ENCODE peak calls at places on chromosomes 12 and 14, in six cellular contexts. W is right lobe of liver, E is ovary, V is heart left ventricle, D is tibial nerve, G is gastrocnemius medialis. F is an unnamed sample.

GRCh38 chr12:93434305-93434704 is 7.4 kb downstream of the UBE2N start:
- DNase-seq in W (no peak), E (no peak), V (no peak), D (no peak), G (no peak), F (no peak)

GRCh38 chr12:57811028-57811755 is 7.3 kb downstream of the AVIL start:
- DNase-seq in W (no peak), E (no peak), V (no peak), D (no peak), G (no peak), F (no peak)

GRCh38 chr12:88251798-88252197 is 109.7 kb downstream of the TMTC3 start:
- DNase-seq in W (no peak), E (no peak), V (no peak), D (no peak), G (no peak), F (no peak)

GRCh38 chr14:64788706-64789105 is 84.5 kb downstream of the PLEKHG3 start:
- DNase-seq in W (no peak), E (no peak), V (no peak), D (no peak), G (peak), F (no peak)

GRCh38 chr14:69716483-69717187 is 50.3 kb upstream of the SRSF5 start:
- DNase-seq in W (no peak), E (no peak), V (no peak), D (no peak), G (no peak), F (no peak)

GRCh38 chr12:58502236-58502635 is 418.1 kb downstream of the LRIG3 start:
- DNase-seq in W (no peak), E (no peak), V (peak), D (no peak), G (no peak), F (no peak)

GRCh38 chr12:49909826-49910225 is 6.1 kb upstream of the FAIM2 start:
- DNase-seq in W (no peak), E (no peak), V (no peak), D (no peak), G (no peak), F (no peak)

GRCh38 chr14:74838141-74838540 is 37.8 kb downstream of the PROX2 start:
- DNase-seq in W (no peak), E (no peak), V (no peak), D (no peak), G (no peak), F (no peak)

GRCh38 chr14:100069161-100069800 is 4.1 kb downstream of the EVL start:
- DNase-seq in W (no peak), E (no peak), V (no peak), D (no peak), G (no peak), F (no peak)

GRCh38 chr12:118034429-118035193 is 18.1 kb downstream of the RFC5 start:
- DNase-seq in W (no peak), E (no peak), V (no peak), D (no peak), G (no peak), F (no peak)

GRCh38 chr12:12990700-12991468 is 9.2 kb downstream of the HEBP1 start:
- DNase-seq in W (no peak), E (no peak), V (no peak), D (no peak), G (no peak), F (no peak)

GRCh38 chr12:104026841-104027599 is 23.0 kb downstream of the GLT8D2 start:
- DNase-seq in W (no peak), E (no peak), V (no peak), D (no peak), G (no peak), F (no peak)

GRCh38 chr12:104248444-104248843 is 32.9 kb downstream of the TXNRD1 start:
- DNase-seq in W (no peak), E (no peak), V (no peak), D (no peak), G (no peak), F (no peak)

GRCh38 chr12:52628111-52628507 is 9.8 kb upstream of the KRT73 start:
- DNase-seq in W (no peak), E (no peak), V (no peak), D (no peak), G (no peak), F (no peak)

GRCh38 chr12:13133886-13134285 is 30.4 kb upstream of the GSG1 start:
- DNase-seq in W (no peak), E (no peak), V (no peak), D (no peak), G (no peak), F (no peak)

GRCh38 chr14:76320486-76320885 is 55.5 kb upstream of the ESRRB start:
- DNase-seq in W (no peak), E (no peak), V (no peak), D (no peak), G (no peak), F (no peak)

GRCh38 chr12:110670161-110670701 is 18.7 kb downstream of the HVCN1 start:
- DNase-seq in W (no peak), E (no peak), V (no peak), D (no peak), G (no peak), F (no peak)

GRCh38 chr12:71436696-71437095 is 2.9 kb upstream of the LGR5 start:
- DNase-seq in W (no peak), E (no peak), V (no peak), D (no peak), G (no peak), F (no peak)

GRCh38 chr12:120774169-120774916 is 48.7 kb downstream of the ACADS start:
- DNase-seq in W (no peak), E (no peak), V (no peak), D (no peak), G (no peak), F (no peak)

GRCh38 chr14:98093111-98093510 is 1178.9 kb downstream of the BCL11B start:
- DNase-seq in W (no peak), E (no peak), V (no peak), D (no peak), G (no peak), F (no peak)

GRCh38 chr12:44253338-44253856 is 417.5 kb downstream of the TMEM117 start:
- DNase-seq in W (no peak), E (no peak), V (no peak), D (no peak), G (no peak), F (no peak)

GRCh38 chr14:101175731-101176534 is 272.4 kb upstream of the RTL1 start:
- DNase-seq in W (no peak), E (peak), V (no peak), D (no peak), G (no peak), F (no peak)

GRCh38 chr12:751828-752672 is at the start of gene WNK1:
- DNase-seq in W (peak), E (peak), V (peak), D (peak), G (peak), F (peak)
- TF ChIP-seq POLR2A in W (peak), E (peak), V (no peak), D (peak), G (peak), F (peak)

DNA sequence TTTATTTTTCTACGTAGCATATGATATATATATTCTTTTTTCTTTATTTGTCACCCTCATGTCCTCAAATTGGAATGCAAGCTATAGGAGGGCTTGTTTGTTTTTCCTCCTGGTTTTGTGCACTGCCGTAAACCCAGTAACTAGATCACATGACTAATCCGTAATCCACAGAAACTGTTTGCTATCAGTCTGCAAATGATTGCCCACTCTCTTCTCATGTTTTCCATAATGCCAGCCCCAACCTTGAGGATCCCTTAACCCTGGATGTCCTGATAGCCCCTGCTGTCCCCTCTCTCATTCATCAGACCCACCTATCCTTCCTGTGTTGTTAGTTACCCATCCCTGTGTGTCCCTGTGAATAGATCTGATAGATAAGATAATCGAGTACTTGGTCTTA is 94.0 kb downstream of the TSPAN9 start:
- DNase-seq in W (no peak), E (no peak), V (no peak), D (no peak), G (no peak), F (no peak)
- TF ChIP-seq POLR2A in W (no peak), E (no peak), V (no peak), D (no peak), G (no peak), F (no peak)

GRCh38 chr12:19434538-19434937 is 4.8 kb upstream of the AEBP2 start:
- DNase-seq in W (no peak), E (no peak), V (no peak), D (no peak), G (no peak), F (no peak)
- TF ChIP-seq POLR2A in W (no peak), E (no peak), V (no peak), D (no peak), G (no peak), F (no peak)

DNA sequence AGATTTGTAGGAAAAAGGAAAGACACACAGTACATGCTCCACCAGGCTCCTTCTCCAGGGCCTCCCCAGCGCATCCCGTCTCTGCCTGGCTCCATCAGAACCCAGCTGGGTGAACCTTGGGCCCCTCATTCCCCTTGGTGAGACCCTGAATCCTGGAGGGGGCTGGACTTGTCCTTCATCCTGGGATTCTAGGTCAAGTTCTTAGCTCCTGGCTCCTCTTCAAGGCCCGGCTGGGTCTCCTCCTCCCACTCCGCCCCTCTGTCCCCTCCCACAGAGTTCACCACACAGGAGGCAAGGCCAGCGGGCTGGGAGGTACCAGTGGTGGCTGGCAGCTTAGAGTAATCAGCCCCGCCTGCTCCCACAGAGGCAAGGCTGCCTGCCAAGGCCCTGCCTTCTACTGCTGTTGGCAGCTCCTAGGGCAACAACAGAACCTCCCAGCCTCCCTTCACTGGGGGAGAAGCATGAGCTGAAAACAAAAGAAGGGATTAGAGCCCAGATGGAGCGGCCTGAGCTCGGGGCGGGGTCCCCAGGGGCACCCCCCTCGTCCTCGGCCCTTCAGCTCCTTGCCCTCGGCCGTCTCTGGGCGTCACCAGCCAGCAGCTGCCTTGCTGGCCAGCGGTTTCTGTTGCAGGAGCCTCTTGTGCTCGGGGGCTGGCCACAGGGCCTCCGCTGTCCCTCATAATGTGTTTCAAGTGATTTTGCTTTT is 49.4 kb downstream of the PSMA6 start:
- DNase-seq in W (peak), E (peak), V (peak), D (peak), G (peak), F (no peak)
- TF ChIP-seq POLR2A in W (peak), E (peak), V (no peak), D (peak), G (peak), F (no peak)

GRCh38 chr12:102118874-102119273 is 1.0 kb downstream of the NUP37 start:
- DNase-seq in W (no peak), E (no peak), V (no peak), D (no peak), G (no peak), F (no peak)

GRCh38 chr12:102120564-102120873 is 536 bp downstream of the PARPBP start:
- DNase-seq in W (no peak), E (no peak), V (no peak), D (no peak), G (no peak), F (no peak)

GRCh38 chr12:102120886-102121285 is 903 bp downstream of the PARPBP start:
- DNase-seq in W (no peak), E (no peak), V (no peak), D (no peak), G (no peak), F (no peak)

GRCh38 chr12:102116392-102116791 is 3.5 kb downstream of the NUP37 start:
- DNase-seq in W (no peak), E (no peak), V (no peak), D (no peak), G (no peak), F (no peak)

DNA sequence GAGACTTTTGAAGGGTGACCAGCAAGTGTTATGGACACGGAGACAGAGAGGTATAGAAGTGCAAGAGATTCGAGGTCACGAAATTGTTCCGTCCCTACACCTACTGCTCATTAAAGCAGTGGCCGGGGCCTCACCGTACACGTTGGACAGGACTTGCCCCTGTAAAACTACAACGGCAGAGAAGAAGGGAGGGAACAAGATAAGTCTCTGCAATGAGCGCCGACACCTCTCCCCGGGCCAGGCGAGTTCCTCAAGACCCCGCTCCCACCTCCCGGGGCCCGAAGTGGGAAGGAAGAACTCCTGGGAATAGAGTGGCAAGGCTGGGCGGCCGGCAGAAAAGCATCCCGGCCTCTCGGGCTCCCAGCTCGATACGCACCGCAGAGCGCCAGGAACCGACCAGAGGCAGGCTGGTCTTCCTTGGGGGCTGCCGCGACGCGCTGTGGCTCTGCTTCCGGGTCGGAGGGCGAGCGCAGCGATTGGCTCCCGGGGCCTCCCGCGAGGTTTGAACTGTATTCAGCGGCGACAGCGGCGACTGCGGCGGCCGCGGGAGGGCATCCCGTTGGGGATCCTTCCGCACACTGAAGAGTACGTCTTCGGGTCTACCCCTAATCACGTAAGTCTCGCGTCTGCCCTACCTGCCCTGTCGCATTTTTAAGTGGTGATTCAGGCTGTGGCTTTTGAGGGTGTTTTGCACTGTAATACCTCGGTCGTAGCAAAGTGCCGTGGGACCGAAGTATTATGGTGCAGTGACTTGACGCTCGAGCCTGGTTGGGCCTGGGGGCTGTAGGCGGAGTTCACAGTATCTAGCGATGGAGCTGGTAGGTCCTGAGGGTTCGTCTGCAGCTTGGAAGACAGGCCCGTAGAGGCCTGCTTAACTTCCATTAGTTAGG is at the start of the genes NUP37 and PARPBP:
- DNase-seq in W (peak), E (peak), V (peak), D (peak), G (peak), F (peak)
- TF ChIP-seq POLR2A in W (peak), E (peak), V (no peak), D (peak), G (peak), F (peak)

DNA sequence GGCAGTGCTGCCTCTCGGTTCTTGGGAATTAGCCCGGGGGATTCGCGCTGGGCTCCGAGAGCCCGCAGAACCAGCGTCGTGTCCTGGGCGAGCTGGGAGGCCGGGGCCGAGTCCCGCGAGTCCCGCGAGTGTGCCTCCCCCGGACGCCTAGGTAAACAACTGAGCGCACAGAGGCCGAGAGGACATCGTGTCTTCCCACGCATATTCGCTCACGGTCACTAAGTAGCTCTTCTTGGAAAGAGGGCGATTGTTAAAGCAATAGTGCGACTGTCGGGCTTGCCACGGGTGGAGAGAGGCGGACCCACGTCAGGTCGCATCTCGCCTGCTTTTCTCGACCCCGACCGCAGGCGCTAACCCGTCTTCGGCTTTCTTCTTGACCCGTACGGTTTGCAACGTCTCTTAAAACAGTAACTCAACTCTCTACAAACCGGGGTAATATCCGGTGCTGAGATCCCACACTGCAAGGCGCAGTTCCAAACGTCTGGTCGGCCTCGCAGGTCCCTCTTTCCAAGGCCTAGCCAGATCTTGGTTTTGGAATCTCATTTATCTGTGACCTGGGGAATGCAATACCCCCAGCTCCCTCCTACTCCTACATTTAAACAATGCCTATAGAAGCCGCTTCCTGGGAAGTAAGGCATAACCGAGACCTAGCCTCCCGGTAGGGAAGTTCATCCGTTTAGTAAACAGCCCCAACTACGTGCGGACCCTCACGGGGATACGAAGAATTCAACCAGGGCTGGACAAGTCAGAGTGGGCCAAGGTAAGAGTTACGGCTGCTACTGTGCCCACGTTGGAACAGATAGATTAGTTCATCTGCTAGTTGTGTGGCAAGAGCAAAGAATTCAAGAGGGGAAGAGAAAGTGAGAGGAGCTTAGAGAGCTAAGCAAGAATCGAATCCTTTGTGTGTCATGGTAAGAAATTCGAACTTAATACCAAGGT is 736 bp upstream of the PHLDA1 start:
- DNase-seq in W (peak), E (peak), V (peak), D (no peak), G (peak), F (peak)
- TF ChIP-seq POLR2A in W (peak), E (no peak), V (no peak), D (no peak), G (no peak), F (no peak)

GRCh38 chr14:79057333-79057732 is 887.2 kb downstream of the NRXN3 start:
- DNase-seq in W (no peak), E (no peak), V (no peak), D (no peak), G (no peak), F (no peak)
- TF ChIP-seq POLR2A in W (no peak), E (no peak), V (no peak), D (no peak), G (no peak), F (no peak)

DNA sequence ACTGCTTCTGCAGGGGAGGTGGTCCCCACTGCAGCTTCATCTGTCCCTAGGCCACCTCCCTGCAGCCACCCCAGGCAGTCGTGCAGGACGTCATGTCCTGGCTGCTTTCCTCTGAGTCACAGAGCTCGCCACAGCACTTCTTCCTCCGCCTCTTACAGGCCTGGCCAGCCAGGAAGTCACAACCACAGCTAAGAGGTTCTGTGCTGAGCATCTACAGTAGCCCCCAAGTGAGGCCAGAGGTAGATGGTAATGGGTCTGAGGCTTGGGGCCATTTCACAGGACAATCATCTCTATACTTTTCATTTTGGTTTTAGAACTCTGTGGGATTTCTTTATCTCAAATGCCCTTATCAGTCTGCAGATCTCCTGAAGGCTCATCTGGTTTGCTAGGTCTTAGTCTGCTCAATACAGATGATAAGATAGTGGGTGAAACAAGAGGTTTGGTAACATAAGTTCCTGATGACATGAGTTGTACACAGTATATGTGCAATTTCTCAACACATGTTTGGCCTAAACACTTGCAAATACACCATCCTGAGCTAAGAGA is 106.4 kb downstream of the ARF6 start:
- DNase-seq in W (peak), E (peak), V (peak), D (peak), G (peak), F (peak)
- TF ChIP-seq POLR2A in W (peak), E (no peak), V (no peak), D (peak), G (peak), F (peak)

DNA sequence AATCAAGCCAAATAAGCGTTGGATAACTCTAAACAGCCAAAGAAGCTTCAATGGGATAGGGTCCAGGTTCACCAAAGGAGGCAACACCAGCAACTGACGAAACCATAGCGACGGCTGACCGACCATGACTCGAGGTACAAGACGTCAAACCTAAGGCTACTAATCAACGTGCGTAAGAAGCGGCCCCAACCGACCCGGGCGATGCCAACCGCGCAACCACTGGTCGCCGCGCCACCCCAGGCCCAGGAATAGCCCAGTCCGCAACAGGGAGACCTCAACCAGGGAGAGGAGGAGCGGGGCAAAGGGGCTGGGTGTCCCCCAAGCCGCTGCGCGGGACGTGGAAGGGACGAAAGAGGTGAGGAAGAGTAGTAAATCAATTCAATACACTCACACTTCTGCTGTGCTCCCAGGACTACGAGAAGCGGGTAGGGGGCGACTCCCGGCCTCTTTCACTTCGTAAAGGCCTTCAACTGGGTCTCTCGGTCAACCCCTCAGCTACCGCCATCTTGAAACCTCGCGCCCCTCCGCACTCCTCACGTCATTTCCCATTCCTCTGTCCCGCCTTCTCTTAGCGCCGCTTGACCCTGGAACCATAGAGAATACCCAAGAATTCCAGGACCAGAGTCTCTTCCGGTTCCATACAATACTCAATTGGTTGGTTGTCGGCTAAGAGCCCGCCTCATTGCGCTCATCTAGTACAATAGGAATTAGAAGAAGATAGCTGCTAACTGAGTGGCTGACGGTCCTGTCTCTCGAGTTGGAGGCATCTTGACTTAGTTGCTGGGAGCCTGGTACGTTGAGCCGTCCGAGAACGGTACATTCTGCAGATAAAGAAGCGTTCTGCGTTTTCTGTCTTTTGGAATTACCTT is at the start of the genes C12orf60 and WBP11:
- DNase-seq in W (peak), E (peak), V (peak), D (peak), G (peak), F (peak)
- TF ChIP-seq POLR2A in W (peak), E (peak), V (peak), D (peak), G (peak), F (peak)

F was measured in GM12892.